ENCODE peak calls at places on chromosomes 12 and 14, in four cellular contexts. Q is fibroblast of villous mesenchyme, V is HFFc6, Z is upper lobe of left lung. L is an unnamed sample.
A peak's percentile ranks its signal among the peaks of the same experiment; 100 is the strongest.

GRCh38 chr14:98513558-98513957 is 758.4 kb downstream of the BCL11B start:
- DNase-seq in Q (no peak), Z (no peak), V (no peak), L (no peak)

GRCh38 chr14:68881396-68881795 is 88.5 kb upstream of the ZFP36L1 start:
- DNase-seq in V (no peak), Q (no peak), Z (peak; percentile 20), L (no peak)

GRCh38 chr12:89693639-89694202 is 14.9 kb downstream of the ATP2B1 start:
- DNase-seq in Q (no peak), V (no peak), Z (peak; percentile 39), L (no peak)

GRCh38 chr14:70281938-70282337 is 77.5 kb downstream of the COX16 start:
- DNase-seq in Z (no peak), V (no peak), Q (no peak), L (no peak)

GRCh38 chr12:93773122-93773871 is 96.1 kb downstream of the CRADD start:
- DNase-seq in Z (peak; percentile 44), Q (peak; percentile 76), V (no peak), L (no peak)

GRCh38 chr12:54390176-54390667 is 5.7 kb upstream of the ZNF385A start:
- DNase-seq in Z (no peak), V (no peak), Q (no peak), L (no peak)

GRCh38 chr12:16939871-16940306 is 333.9 kb upstream of the LMO3 start:
- DNase-seq in Q (peak; percentile 20), Z (peak; percentile 67), V (peak; percentile 61), L (no peak)

GRCh38 chr14:66982247-66982646 is 207.0 kb upstream of the GARIN2 start:
- DNase-seq in V (no peak), Z (no peak), Q (no peak), L (no peak)

DNA sequence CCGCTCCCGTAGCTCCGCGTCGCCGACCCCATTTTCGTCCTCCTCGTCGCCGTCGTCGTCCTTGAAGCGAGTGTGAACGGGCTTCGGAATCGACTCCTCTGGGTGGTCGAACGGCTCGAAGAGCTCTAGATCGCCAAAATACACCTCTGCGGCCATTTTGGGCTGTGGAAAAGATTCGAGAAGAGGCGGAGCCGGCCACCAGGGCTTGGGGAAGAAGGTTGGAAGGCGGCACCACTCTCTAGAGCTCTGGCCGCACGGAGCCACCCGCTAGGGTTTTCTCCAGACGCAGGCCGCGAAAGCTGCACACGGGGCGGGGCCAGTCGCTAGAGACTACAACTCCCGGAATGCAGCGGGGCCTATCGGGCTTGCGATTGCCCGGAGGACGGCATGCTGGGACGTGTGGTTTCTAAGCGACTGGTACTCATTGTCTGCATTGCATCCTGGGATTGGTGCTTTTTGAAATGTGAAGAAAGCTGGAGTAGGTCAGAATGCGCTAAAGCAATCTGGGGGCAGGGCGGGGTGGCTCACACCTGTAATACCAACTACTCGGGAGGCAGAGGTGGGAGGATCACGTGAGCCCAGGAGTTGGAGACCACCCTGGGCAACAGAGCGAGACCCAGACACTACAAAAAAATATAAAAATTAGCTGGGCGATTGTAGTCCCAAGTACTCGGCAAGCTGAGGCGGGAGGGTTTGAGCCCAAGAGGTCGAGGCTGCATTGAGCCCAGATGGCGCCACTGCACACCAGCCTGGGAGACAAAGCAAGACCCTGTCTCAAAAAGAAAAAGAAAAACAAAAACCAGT is at the start of gene ZCCHC8:
- DNase-seq in Z (peak; percentile 99), Q (peak; percentile 100), V (peak; percentile 98), L (peak; percentile 97)
- TF ChIP-seq CTCF in Z (no peak), Q (peak; percentile 15), V (peak; percentile 23), L (peak; percentile 45)

DNA sequence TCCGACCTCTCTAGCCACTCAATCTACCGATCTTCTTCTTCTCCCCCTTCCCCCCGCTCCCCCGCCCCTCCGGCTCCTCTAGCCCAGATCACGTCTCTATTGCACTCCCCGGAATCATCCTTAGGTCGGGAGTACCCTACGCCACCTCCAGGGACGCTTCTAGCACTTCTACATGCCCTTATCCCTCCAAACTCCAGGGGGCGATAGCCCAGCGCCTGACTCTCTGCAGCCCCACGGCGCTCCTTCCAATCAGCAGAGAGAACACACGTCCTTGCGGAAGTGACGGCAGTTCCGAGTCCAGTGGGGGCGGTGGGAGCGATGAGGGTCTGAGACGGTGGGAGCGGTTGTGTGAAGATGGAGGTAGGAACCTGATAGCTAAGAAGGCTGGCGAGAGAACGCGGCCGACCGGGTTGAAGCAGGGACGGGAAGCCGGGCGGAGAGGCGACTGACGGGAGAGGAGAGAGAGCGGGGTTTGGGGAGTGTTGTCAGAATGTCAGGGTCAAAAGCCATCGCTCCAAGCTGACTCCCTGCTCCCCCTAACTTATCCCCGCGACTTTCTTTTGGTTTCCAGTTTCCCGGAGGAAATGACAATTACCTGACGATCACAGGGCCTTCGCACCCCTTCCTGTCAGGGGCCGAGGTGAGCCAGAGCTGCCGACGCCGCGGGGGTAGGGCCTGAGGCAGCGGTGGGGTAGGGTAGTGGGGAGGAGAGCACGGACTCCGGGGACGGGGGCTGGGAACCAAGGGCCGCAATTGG is at the start of the genes RAB2B and TOX4:
- DNase-seq in V (peak; percentile 98), Z (peak; percentile 98), Q (peak; percentile 99), L (peak; percentile 95)
- TF ChIP-seq CTCF in V (peak; percentile 93), Z (peak; percentile 96), Q (peak; percentile 100), L (peak; percentile 97)

DNA sequence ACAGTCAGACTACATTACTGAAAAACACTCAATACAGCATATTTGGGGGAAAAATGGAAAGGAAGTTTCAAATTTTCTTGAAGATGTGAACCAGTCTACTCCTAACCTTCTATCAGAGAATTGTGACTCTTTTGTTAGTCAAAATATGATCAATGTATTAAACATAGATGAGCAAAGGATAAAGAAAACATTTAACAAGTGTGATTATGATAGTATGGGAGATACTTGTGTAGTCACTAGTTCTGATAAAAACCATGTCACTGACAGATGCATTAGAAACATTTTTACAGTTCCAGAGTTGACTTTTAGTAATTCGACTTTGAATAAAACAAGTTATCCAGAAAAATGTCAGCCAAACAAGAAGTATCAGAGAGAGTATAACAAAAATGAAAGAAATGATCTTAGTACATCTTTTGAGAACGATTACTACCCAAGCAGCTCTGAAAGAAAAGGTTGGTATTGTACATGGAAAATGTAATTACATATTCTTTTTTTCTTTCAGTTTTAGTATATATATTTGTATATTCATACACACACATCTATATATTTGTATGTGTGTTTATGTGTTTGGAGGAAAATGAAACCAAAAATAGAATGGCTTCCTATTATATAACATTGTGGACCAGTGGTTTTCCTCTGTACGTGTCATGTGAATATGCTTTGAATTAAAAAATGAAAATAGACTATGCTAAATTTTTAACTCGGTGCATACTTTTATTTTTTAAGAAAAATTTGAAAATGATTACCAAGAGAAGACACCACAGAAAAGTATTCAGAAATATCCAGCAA is 63.3 kb upstream of the ABCD2 start:
- DNase-seq in V (no peak), Q (no peak), Z (no peak), L (no peak)
- TF ChIP-seq CTCF in V (no peak), Q (no peak), Z (no peak), L (no peak)

GRCh38 chr14:32514236-32514635 is 185.1 kb downstream of the AKAP6 start:
- DNase-seq in V (peak; percentile 23), Z (no peak), Q (no peak), L (no peak)

GRCh38 chr14:32512348-32512747 is 183.2 kb downstream of the AKAP6 start:
- DNase-seq in Z (no peak), Q (no peak), V (no peak), L (no peak)

GRCh38 chr14:32510815-32511214 is 181.7 kb downstream of the AKAP6 start:
- DNase-seq in Z (no peak), V (no peak), Q (no peak), L (no peak)

GRCh38 chr14:32512813-32513212 is 183.7 kb downstream of the AKAP6 start:
- DNase-seq in Z (no peak), Q (no peak), V (no peak), L (no peak)

DNA sequence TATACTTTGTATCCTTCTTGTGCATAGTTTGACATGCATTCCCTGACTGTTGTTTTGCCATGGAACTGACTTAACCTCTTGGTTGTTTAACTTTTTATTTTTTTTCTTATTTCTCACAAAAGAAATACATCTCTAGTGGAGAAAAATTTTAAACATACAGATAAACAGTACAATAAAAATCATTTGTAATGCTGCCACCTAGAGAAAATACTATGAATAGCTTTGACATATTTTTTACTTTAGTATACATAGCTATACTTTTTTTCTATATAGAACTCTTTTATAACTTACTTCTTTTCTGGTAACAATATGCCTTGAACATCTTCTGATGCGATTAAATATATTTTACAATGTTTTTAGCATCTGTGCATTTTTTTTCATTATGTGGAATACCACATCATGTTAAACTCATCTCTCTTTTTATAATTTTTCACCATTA is 184.5 kb downstream of the AKAP6 start:
- DNase-seq in V (peak; percentile 20), Q (peak; percentile 31), Z (no peak), L (no peak)
- TF ChIP-seq CTCF in V (peak; percentile 84), Q (peak; percentile 25), Z (peak; percentile 18), L (peak; percentile 73)

DNA sequence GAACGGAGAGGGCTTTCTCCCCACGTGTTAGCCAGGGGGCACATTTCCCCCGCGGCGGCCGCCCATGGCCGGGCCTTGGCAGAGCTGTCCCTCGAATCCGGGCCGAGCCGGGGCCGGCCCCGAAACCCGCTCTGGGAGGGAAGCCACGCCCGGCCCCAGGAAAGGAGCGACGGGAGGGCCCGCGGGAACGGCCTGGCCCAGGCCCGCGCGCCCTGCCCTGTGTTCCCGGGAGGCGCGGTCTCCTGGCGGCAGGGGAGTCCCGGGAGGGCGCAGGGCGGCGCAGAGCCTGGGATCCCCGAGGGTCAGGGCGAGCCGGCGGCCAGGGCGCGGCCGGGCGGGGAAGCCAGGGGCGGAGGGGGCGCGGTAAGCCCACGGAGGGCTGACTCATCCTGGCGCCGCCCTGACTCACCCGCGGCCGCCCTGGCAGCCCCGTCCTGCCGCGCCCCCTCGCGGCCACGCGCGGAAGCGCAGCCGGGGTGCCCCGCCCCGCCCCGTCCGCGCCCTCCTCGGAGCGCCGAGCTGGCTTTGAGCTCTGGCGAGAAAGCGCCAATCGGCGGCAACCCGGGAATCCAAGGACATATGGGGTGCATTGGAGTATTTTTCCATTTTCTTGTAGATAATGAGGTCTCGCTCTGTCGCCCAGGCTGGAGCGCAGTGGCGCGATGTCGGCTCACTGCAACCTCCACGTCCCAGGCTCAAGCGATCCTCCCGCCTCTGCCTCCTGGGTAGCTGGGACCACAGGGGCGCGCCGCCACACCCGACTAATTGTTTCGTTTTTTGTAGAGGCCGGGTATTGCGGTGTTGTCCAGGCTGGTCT is 31.8 kb upstream of the PLEKHG6 start:
- DNase-seq in Z (peak; percentile 92), V (peak; percentile 57), Q (peak; percentile 84), L (peak; percentile 95)
- TF ChIP-seq CTCF in Z (peak; percentile 99), V (peak; percentile 97), Q (peak; percentile 51), L (peak; percentile 98)